ENCODE peak calls at places on chromosomes 2 and 18, in five cellular contexts. E, A, C, D and O are unnamed samples.
A peak's percentile ranks its signal among the peaks of the same experiment; 100 is the strongest.

GRCh38 chr2:33681333-33681732 is 82.2 kb upstream of the FAM98A start:
- DNase-seq in E (no peak), A (peak; percentile 41), C (peak; percentile 42), D (peak; percentile 32), O (no peak)

GRCh38 chr2:211930331-211930730 is 608.3 kb downstream of the ERBB4 start:
- DNase-seq in E (peak; percentile 81), A (no peak), C (no peak), D (peak; percentile 7), O (no peak)

GRCh38 chr2:33579226-33579625 is 19.9 kb downstream of the FAM98A start:
- DNase-seq in E (no peak), A (no peak), C (no peak), D (no peak), O (no peak)

GRCh38 chr2:112881217-112882000 is 29.6 kb upstream of the IL37 start:
- DNase-seq in E (peak; percentile 22), A (peak; percentile 85), C (peak; percentile 83), D (no peak), O (no peak)

GRCh38 chr18:58639751-58640427 is 11.0 kb upstream of the ALPK2 start:
- DNase-seq in E (no peak), A (peak; percentile 82), C (peak; percentile 68), D (peak; percentile 68), O (no peak)

GRCh38 chr2:51720826-51721225 is 688.9 kb upstream of the NRXN1 start:
- DNase-seq in E (no peak), A (no peak), C (no peak), D (no peak), O (no peak)

GRCh38 chr2:4995466-4995865 is 696.7 kb upstream of the SOX11 start:
- DNase-seq in E (peak; percentile 2), A (no peak), C (no peak), D (peak; percentile 35), O (peak; percentile 11)

GRCh38 chr2:66428986-66429612 is 5.8 kb upstream of the MEIS1 start:
- DNase-seq in E (peak; percentile 70), A (peak; percentile 77), C (peak; percentile 79), D (peak; percentile 83), O (peak; percentile 67)

GRCh38 chr2:31947871-31948270 is 62.9 kb downstream of the MEMO1 start:
- DNase-seq in E (no peak), A (no peak), C (no peak), D (no peak), O (peak; percentile 6)

GRCh38 chr2:45755585-45756330 is 104.3 kb downstream of the PRKCE start:
- DNase-seq in E (no peak), A (no peak), C (peak; percentile 97), D (no peak), O (no peak)

GRCh38 chr2:131076707-131077106 is 16.6 kb downstream of the FAM168B start:
- DNase-seq in E (no peak), A (no peak), C (no peak), D (no peak), O (peak; percentile 39)

GRCh38 chr2:241844831-241845578 is 13.7 kb downstream of the PDCD1 start:
- DNase-seq in E (no peak), A (no peak), C (no peak), D (no peak), O (no peak)

GRCh38 chr2:129719335-129719734 is 260.1 kb upstream of the RAB6C start:
- DNase-seq in E (no peak), A (no peak), C (no peak), D (no peak), O (no peak)

GRCh38 chr2:5720426-5720825 is 28.2 kb downstream of the SOX11 start:
- DNase-seq in E (no peak), A (peak; percentile 17), C (peak; percentile 1), D (no peak), O (no peak)

GRCh38 chr18:41075212-41075611 is 879.8 kb upstream of the PIK3C3 start:
- DNase-seq in E (no peak), A (peak; percentile 67), C (peak; percentile 52), D (no peak), O (peak; percentile 21)

GRCh38 chr2:208645226-208645625 is 238.6 kb downstream of the PTH2R start:
- DNase-seq in E (no peak), A (no peak), C (no peak), D (no peak), O (no peak)

GRCh38 chr2:153386481-153386891 is 92.1 kb downstream of the RPRM start:
- DNase-seq in E (no peak), A (peak; percentile 51), C (peak; percentile 10), D (no peak), O (no peak)

GRCh38 chr18:69948919-69949537 is 1.4 kb upstream of the CD226 start:
- DNase-seq in E (no peak), A (no peak), C (no peak), D (peak; percentile 14), O (no peak)

GRCh38 chr2:197107291-197108269 is 181.1 kb upstream of the PGAP1 start:
- DNase-seq in E (no peak), A (peak; percentile 15), C (peak; percentile 54), D (peak; percentile 40), O (no peak)

GRCh38 chr2:241049739-241050623 is 51.6 kb downstream of the SNED1 start:
- DNase-seq in E (no peak), A (no peak), C (no peak), D (peak; percentile 68), O (peak; percentile 67)

GRCh38 chr2:170462433-170463205 is 252.5 kb upstream of the SP5 start:
- DNase-seq in E (no peak), A (no peak), C (no peak), D (peak; percentile 15), O (peak; percentile 21)

GRCh38 chr18:55706893-55707292 is 118.9 kb upstream of the TCF4 start:
- DNase-seq in E (no peak), A (no peak), C (peak; percentile 75), D (no peak), O (no peak)

GRCh38 chr2:219521066-219521880 is 7.0 kb downstream of the ASIC4 start:
- DNase-seq in E (no peak), A (peak; percentile 61), C (peak; percentile 84), D (peak; percentile 88), O (peak; percentile 76)

GRCh38 chr2:86069091-86069685 is 36.5 kb downstream of the POLR1A start:
- DNase-seq in E (no peak), A (no peak), C (peak; percentile 56), D (no peak), O (no peak)

GRCh38 chr2:1974391-1974790 is 230.1 kb upstream of the PXDN start:
- DNase-seq in E (no peak), A (peak; percentile 32), C (peak; percentile 63), D (no peak), O (no peak)

GRCh38 chr2:30265441-30266015 is 34.2 kb downstream of the LBH start:
- DNase-seq in E (no peak), A (no peak), C (peak; percentile 83), D (no peak), O (no peak)

GRCh38 chr2:177405029-177405692 is 12.6 kb downstream of the AGPS start:
- DNase-seq in E (no peak), A (peak; percentile 23), C (no peak), D (no peak), O (no peak)

GRCh38 chr18:63586966-63587365 is at the start of gene SERPINB13:
- DNase-seq in E (no peak), A (no peak), C (no peak), D (no peak), O (no peak)

GRCh38 chr2:221999702-222000101 is 299.1 kb downstream of the PAX3 start:
- DNase-seq in E (no peak), A (peak; percentile 82), C (peak; percentile 15), D (no peak), O (no peak)

GRCh38 chr2:215870088-215870490 is 143.3 kb downstream of the MREG start:
- DNase-seq in E (no peak), A (peak; percentile 45), C (peak; percentile 86), D (no peak), O (peak; percentile 34)

DNA sequence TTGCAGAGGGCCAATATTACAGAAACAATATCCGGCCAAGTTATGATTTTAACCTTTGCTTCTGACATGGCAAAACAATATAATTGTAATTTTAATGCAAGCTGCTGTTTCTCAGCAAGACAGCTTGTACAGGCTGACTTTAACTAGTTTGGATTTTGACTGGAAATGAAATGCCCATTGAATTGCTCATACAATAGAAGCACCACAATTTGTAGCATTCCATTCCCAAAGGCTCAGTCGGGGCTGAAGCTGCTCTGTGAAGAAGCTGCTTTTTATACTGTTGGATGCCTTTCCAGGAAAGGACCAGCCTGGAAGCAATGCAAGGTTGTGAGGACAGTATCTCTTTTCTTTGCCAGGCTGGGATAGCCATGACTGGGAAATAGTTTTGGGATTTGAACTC is 677.0 kb upstream of the FANCL start:
- DNase-seq in E (no peak), A (no peak), C (peak; percentile 88), D (peak; percentile 28), O (no peak)
- TF ChIP-seq EZH2phosphoT487 in E (no peak), A (no peak), C (no peak), D (no peak), O (no peak)

DNA sequence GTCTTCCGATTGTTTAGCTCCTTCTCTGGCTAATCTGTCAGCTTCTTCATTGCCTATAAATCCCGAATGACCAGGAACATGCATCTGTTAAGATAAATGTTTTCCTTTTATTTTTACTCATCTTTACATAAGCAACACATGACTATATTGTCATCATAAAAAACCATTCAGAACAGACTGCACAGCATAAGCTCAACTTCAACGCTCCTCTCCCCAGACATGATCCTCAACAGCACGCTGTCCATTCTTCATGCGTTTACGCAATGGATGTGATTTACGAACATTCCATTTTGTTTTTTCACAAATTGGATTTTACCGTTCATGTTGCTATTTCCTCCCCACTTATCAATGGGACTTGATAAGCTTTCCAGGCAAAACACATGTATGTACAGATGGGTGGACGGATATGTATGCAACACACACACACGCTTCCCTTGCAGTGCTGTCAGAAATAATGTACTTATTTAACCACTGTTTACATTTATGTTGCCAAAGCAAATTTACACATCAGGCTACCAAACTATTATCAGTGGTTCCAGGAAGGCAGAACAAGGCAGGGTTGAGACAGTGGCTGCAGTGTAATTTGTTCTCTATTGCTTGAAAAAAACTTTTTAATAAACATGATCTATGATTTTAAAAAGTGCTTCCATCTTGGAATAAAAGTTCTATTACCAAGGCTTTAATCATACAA is 12.2 kb downstream of the RNASEH1 start:
- DNase-seq in E (no peak), A (no peak), C (no peak), D (no peak), O (no peak)
- TF ChIP-seq EZH2phosphoT487 in E (no peak), A (no peak), C (no peak), D (no peak), O (no peak)

GRCh38 chr18:23114171-23114881 is 21.0 kb upstream of the CABLES1 start:
- DNase-seq in E (no peak), A (no peak), C (peak; percentile 62), D (no peak), O (no peak)

GRCh38 chr18:23113576-23113975 is 21.7 kb upstream of the CABLES1 start:
- DNase-seq in E (no peak), A (no peak), C (no peak), D (no peak), O (no peak)

GRCh38 chr18:23115683-23116096 is 19.6 kb upstream of the CABLES1 start:
- DNase-seq in E (no peak), A (peak; percentile 99), C (peak; percentile 99), D (no peak), O (peak; percentile 81)

GRCh38 chr18:23114911-23115310 is 20.4 kb upstream of the CABLES1 start:
- DNase-seq in E (no peak), A (no peak), C (peak; percentile 16), D (no peak), O (no peak)
- TF ChIP-seq EZH2phosphoT487 in E (no peak), A (no peak), C (no peak), D (no peak), O (no peak)

DNA sequence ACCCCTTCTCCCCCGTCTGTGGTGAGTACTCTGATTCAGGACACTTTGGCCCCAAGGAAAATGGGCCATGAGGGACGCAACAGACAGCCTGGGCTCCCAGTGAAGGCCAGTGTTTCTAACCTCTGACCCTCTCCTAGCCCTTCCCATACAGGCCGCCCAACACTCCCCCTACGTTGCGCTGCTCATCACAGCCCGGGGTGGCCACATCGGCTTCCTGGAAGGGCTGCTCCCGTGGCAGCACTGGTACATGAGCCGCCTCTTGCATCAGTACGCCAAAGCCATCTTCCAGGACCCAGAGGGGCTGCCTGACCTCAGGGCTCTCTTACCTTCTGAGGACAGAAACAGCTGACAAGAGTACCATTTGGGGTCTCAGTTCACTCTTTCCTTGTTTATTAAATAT is 4.0 kb downstream of the PREB start:
- DNase-seq in E (no peak), A (no peak), C (no peak), D (no peak), O (no peak)
- TF ChIP-seq EZH2phosphoT487 in E (no peak), A (no peak), C (no peak), D (no peak), O (no peak)